ENCODE peak calls at places on chromosome 3, in five cellular contexts. One of them, this sample, is unnamed.

GRCh38 chr3:24270204-24270671 is 224.4 kb downstream of the THRB start:
- DNase-seq in neuronal stem cell: peak
- DNase-seq in trophoblast cell: no peak
- DNase-seq in H9: no peak
- DNase-seq in H1: no peak
- DNase-seq in this sample: no peak

GRCh38 chr3:5194801-5195509 is 7.4 kb downstream of the EDEM1 start:
- DNase-seq in neuronal stem cell: no peak
- DNase-seq in H9: no peak
- DNase-seq in H1: no peak
- DNase-seq in trophoblast cell: peak
- DNase-seq in this sample: peak

GRCh38 chr3:183158552-183159006 is 4.0 kb downstream of the LAMP3 start:
- DNase-seq in trophoblast cell: no peak
- DNase-seq in H9: no peak
- DNase-seq in H1: no peak
- DNase-seq in neuronal stem cell: no peak
- DNase-seq in this sample: peak

GRCh38 chr3:182118081-182118480 is 406.4 kb downstream of the SOX2 start:
- DNase-seq in H1: no peak
- DNase-seq in neuronal stem cell: no peak
- DNase-seq in H9: no peak
- DNase-seq in trophoblast cell: no peak
- DNase-seq in this sample: peak

GRCh38 chr3:143595456-143596077 is 252.7 kb downstream of the SLC9A9 start:
- DNase-seq in neuronal stem cell: no peak
- DNase-seq in H1: no peak
- DNase-seq in trophoblast cell: no peak
- DNase-seq in H9: no peak
- DNase-seq in this sample: no peak

GRCh38 chr3:164781755-164782154 is 296.5 kb downstream of the SI start:
- DNase-seq in neuronal stem cell: no peak
- DNase-seq in H1: no peak
- DNase-seq in trophoblast cell: no peak
- DNase-seq in H9: no peak
- DNase-seq in this sample: no peak

GRCh38 chr3:21237638-21238037 is 513.4 kb downstream of the ZNF385D start:
- DNase-seq in H1: no peak
- DNase-seq in H9: no peak
- DNase-seq in trophoblast cell: no peak
- DNase-seq in neuronal stem cell: no peak
- DNase-seq in this sample: no peak

GRCh38 chr3:58688563-58688962 is 22.0 kb upstream of the FAM3D start:
- DNase-seq in trophoblast cell: no peak
- DNase-seq in H1: no peak
- DNase-seq in neuronal stem cell: no peak
- DNase-seq in H9: no peak
- DNase-seq in this sample: no peak

GRCh38 chr3:64530434-64531049 is 157.3 kb downstream of the ADAMTS9 start:
- DNase-seq in trophoblast cell: peak
- DNase-seq in H1: peak
- DNase-seq in H9: peak
- DNase-seq in neuronal stem cell: peak
- DNase-seq in this sample: peak

GRCh38 chr3:166634091-166634746 is 745.9 kb downstream of the ZBBX start:
- DNase-seq in trophoblast cell: no peak
- DNase-seq in H9: no peak
- DNase-seq in neuronal stem cell: no peak
- DNase-seq in H1: no peak
- DNase-seq in this sample: no peak

DNA sequence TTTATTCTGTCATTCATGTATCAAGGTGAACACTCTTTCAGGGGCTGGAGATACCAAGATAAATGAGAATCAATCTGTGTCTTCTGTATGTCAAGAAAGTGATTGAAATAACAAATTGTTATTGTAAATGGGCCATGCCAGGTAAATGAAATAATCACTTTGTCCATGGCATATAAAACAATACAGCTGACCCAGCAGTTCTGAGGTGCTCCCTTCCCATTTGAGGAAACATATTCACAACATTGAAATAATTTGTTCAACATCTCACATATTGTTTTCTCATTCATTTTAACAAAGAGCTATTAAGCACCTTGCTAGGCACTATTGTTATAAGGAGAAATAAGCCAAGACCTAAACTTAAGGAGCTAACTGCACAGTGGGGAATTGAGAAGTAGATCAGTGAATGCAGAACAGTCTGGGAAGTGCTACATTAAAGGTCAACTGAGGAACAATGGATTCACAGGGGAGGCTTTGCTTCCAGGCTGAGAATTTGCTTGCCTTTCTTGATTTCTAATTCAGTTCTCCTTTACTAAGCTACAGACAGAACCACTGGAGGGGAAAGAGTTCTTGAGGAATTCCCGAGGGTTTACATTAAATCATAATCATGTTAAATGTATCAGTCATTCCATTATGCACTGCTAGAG is 806.3 kb upstream of the ARPP21 start:
- DNase-seq in H9: no peak
- DNase-seq in trophoblast cell: no peak
- DNase-seq in H1: no peak
- DNase-seq in neuronal stem cell: no peak
- DNase-seq in this sample: no peak
- H2AK5ac ChIP-seq in H9: no peak
- H2AK5ac ChIP-seq in trophoblast cell: no peak
- H2AK5ac ChIP-seq in H1: no peak
- H2AK5ac ChIP-seq in neuronal stem cell: no peak
- H2AK5ac ChIP-seq in this sample: no peak

GRCh38 chr3:191314109-191314728 is 15.0 kb upstream of the CCDC50 start:
- DNase-seq in H9: no peak
- DNase-seq in neuronal stem cell: no peak
- DNase-seq in trophoblast cell: no peak
- DNase-seq in H1: no peak
- DNase-seq in this sample: no peak
- H2BK12ac ChIP-seq in H9: no peak
- H2BK12ac ChIP-seq in neuronal stem cell: no peak
- H2BK12ac ChIP-seq in trophoblast cell: no peak
- H2BK12ac ChIP-seq in H1: no peak
- H2BK12ac ChIP-seq in this sample: no peak

DNA sequence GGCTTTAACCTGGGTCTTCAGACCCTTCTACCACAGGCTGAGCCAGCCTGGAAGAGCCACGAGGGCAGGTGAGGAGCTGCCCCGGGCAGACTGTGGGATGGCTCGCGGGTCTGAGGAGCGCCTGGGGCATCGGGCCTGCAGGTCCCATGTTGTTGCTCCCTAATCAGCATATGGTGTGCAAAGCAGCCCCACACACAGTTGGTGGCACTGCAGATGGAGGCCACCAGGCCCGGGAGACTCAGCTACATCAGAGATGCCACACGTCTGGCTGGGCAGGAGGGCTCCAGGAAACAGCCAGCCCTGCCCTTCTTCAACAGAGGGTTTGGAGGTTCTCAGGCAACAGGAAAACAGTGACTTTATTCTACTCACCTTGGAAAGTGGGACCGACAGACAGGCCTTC is 63.9 kb downstream of the XXYLT1 start:
- DNase-seq in neuronal stem cell: no peak
- DNase-seq in H1: peak
- DNase-seq in H9: no peak
- DNase-seq in trophoblast cell: no peak
- DNase-seq in this sample: no peak
- H2AK5ac ChIP-seq in neuronal stem cell: peak
- H2AK5ac ChIP-seq in H1: no peak
- H2AK5ac ChIP-seq in H9: no peak
- H2AK5ac ChIP-seq in trophoblast cell: no peak
- H2AK5ac ChIP-seq in this sample: no peak

GRCh38 chr3:118942195-118942594 is 92.5 kb downstream of the IGSF11 start:
- DNase-seq in H9: no peak
- DNase-seq in trophoblast cell: no peak
- DNase-seq in H1: no peak
- DNase-seq in neuronal stem cell: no peak
- DNase-seq in this sample: no peak
- H2BK12ac ChIP-seq in H9: no peak
- H2BK12ac ChIP-seq in trophoblast cell: no peak
- H2BK12ac ChIP-seq in H1: no peak
- H2BK12ac ChIP-seq in neuronal stem cell: no peak
- H2BK12ac ChIP-seq in this sample: no peak

GRCh38 chr3:177792363-177793030 is 595.2 kb upstream of the TBL1XR1 start:
- DNase-seq in H9: no peak
- DNase-seq in H1: no peak
- DNase-seq in neuronal stem cell: no peak
- DNase-seq in trophoblast cell: no peak
- DNase-seq in this sample: no peak
- H2AK5ac ChIP-seq in H9: no peak
- H2AK5ac ChIP-seq in H1: no peak
- H2AK5ac ChIP-seq in neuronal stem cell: no peak
- H2AK5ac ChIP-seq in trophoblast cell: no peak
- H2AK5ac ChIP-seq in this sample: no peak

DNA sequence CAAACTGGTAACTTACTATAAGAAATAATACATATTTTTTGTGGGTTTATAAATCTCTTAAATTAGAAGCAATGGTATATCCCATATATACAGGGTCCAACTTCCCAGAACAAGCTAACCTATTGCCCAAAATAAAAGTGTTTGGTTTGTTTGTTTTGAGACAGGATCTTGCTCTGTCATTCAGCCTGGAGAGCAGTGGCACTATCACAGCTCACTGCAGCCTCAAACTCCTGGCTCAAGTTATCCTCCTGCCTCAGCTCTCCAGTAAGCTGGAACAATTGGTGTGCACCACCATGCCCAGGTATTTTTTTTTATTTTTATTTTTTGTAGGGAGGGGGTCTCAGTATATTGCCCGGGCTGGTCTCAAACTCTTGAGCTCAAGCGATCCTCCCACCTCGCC is 135.3 kb downstream of the TFDP2 start:
- DNase-seq in neuronal stem cell: no peak
- DNase-seq in trophoblast cell: no peak
- DNase-seq in H1: no peak
- DNase-seq in H9: no peak
- DNase-seq in this sample: no peak
- H2BK12ac ChIP-seq in neuronal stem cell: no peak
- H2BK12ac ChIP-seq in trophoblast cell: no peak
- H2BK12ac ChIP-seq in H1: no peak
- H2BK12ac ChIP-seq in H9: no peak
- H2BK12ac ChIP-seq in this sample: no peak

This sample was measured in mesenchymal stem cell.